ENCODE peak calls at places on chromosomes 12 and 14, in five cellular contexts. M, N, R, Z and F are unnamed samples.

GRCh38 chr12:117881517-117881916 is 87.3 kb downstream of the KSR2 start:
- DNase-seq in M (peak; percentile 41), N (no peak), R (no peak), Z (no peak), F (no peak)

GRCh38 chr12:49885118-49885517 is 18.6 kb downstream of the FAIM2 start:
- DNase-seq in M (no peak), N (no peak), R (no peak), Z (no peak), F (no peak)

GRCh38 chr14:20632448-20632830 is 9.1 kb downstream of the OR6S1 start:
- DNase-seq in M (no peak), N (no peak), R (no peak), Z (peak; percentile 18), F (no peak)

GRCh38 chr12:79883216-79883615 is 51.7 kb downstream of the PPP1R12A start:
- DNase-seq in M (no peak), N (no peak), R (no peak), Z (no peak), F (no peak)

GRCh38 chr14:78154827-78155226 is 15.3 kb upstream of the NRXN3 start:
- DNase-seq in M (no peak), N (no peak), R (no peak), Z (no peak), F (no peak)

GRCh38 chr12:104188534-104188933 is 27.0 kb upstream of the TXNRD1 start:
- DNase-seq in M (no peak), N (no peak), R (no peak), Z (no peak), F (no peak)

GRCh38 chr12:122028601-122029560 is 7.2 kb downstream of the BCL7A start:
- DNase-seq in M (no peak), N (no peak), R (no peak), Z (no peak), F (no peak)

GRCh38 chr12:89846473-89846872 is 137.8 kb upstream of the ATP2B1 start:
- DNase-seq in M (no peak), N (no peak), R (no peak), Z (no peak), F (no peak)

GRCh38 chr14:90999299-90999698 is 61.1 kb downstream of the RPS6KA5 start:
- DNase-seq in M (no peak), N (no peak), R (no peak), Z (peak; percentile 4), F (no peak)

GRCh38 chr14:30527196-30527595 is 31.8 kb upstream of the G2E3 start:
- DNase-seq in M (no peak), N (no peak), R (no peak), Z (no peak), F (no peak)

GRCh38 chr12:62655524-62656160 is 189.0 kb downstream of the MON2 start:
- DNase-seq in M (no peak), N (no peak), R (no peak), Z (no peak), F (no peak)

GRCh38 chr12:2566161-2566560 is 228.6 kb upstream of the FKBP4 start:
- DNase-seq in M (no peak), N (no peak), R (no peak), Z (no peak), F (no peak)

GRCh38 chr12:122086088-122086487 is 7.5 kb downstream of the MLXIP start:
- DNase-seq in M (no peak), N (no peak), R (no peak), Z (no peak), F (no peak)

GRCh38 chr14:93742761-93743160 is 45.5 kb downstream of the PRIMA1 start:
- DNase-seq in M (no peak), N (no peak), R (no peak), Z (no peak), F (no peak)

GRCh38 chr14:67510121-67510520 is 21.6 kb upstream of the TMEM229B start:
- DNase-seq in M (no peak), N (no peak), R (no peak), Z (no peak), F (no peak)

GRCh38 chr14:101116065-101116464 is 212.5 kb upstream of the RTL1 start:
- DNase-seq in M (no peak), N (peak; percentile 17), R (no peak), Z (no peak), F (no peak)

GRCh38 chr14:70442750-70443149 is 9.2 kb upstream of the ADAM21 start:
- DNase-seq in M (no peak), N (no peak), R (no peak), Z (no peak), F (no peak)

GRCh38 chr12:8993827-8994226 is 4.5 kb downstream of the KLRG1 start:
- DNase-seq in M (no peak), N (no peak), R (no peak), Z (no peak), F (no peak)

GRCh38 chr12:96879301-96879700 is 27.8 kb upstream of the NEDD1 start:
- DNase-seq in M (no peak), N (no peak), R (no peak), Z (no peak), F (no peak)

GRCh38 chr12:104596128-104596799 is 139.5 kb downstream of the CHST11 start:
- DNase-seq in M (peak; percentile 73), N (peak; percentile 34), R (peak; percentile 21), Z (no peak), F (peak; percentile 59)

GRCh38 chr12:123743002-123743401 is 19.1 kb upstream of the DNAH10 start:
- DNase-seq in M (no peak), N (no peak), R (no peak), Z (no peak), F (peak; percentile 89)

GRCh38 chr14:80544366-80544765 is 333.1 kb upstream of the DIO2 start:
- DNase-seq in M (no peak), N (no peak), R (no peak), Z (no peak), F (no peak)

GRCh38 chr14:56585461-56586084 is 6.0 kb downstream of the TMEM260 start:
- DNase-seq in M (no peak), N (no peak), R (no peak), Z (no peak), F (no peak)

GRCh38 chr14:56592746-56593544 is 13.3 kb downstream of the TMEM260 start:
- DNase-seq in M (no peak), N (no peak), R (no peak), Z (no peak), F (no peak)

GRCh38 chr14:56587701-56588100 is 8.1 kb downstream of the TMEM260 start:
- DNase-seq in M (no peak), N (no peak), R (no peak), Z (no peak), F (no peak)

GRCh38 chr14:56594428-56594827 is 14.8 kb downstream of the TMEM260 start:
- DNase-seq in M (no peak), N (no peak), R (no peak), Z (no peak), F (no peak)

DNA sequence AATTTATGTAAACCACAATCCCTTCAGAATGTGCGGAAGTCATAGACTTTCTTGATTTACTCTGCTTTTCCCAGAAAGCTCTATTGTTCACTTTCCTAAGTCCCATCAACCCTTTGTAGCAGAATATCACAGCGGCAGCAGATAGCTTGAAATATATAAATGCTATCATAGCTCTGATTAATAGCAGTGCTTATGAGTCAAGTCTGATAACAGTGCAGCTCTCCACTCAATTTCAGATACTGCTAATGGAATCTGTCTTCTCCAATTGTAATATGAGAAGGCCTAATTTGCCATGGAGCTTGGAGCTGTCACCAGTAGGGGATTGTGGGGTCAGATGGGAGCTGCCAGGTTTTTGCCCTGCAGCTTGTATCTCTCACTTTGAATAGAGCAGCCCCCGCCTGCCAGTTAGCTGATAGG is 10.9 kb downstream of the TMEM260 start:
- DNase-seq in M (no peak), N (no peak), R (no peak), Z (peak; percentile 3), F (no peak)
- TF ChIP-seq CTCF in M (no peak), N (no peak), R (no peak), Z (no peak), F (no peak)

DNA sequence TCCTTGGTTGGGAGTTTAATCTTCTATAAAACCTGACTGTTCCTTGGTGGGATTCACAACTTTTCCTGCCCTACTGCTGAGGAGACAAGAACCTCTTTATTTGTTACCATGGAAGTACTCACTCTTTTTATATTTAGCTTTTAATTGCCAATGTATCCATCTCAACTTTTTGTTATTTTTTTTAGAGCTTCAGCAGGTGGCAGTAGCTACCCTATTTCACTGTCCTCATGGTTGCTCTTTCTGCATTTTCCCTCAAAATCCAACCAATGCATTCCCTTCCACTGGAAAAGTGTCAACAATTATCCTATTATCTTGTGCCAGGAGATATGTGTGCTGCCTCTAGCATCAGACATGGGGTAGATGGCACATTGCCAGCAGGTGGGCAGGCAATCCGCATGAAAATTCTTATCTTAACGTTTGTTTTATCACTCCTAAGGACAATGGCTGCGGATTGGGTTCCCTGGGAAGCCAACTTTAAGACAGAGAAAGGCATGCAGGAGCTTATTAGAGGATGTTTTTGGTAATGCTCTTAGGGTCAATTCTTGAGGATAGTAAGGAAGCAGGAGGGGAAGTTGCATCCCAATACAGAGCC is 406.4 kb downstream of the SNAPC1 start:
- DNase-seq in M (no peak), N (no peak), R (no peak), Z (no peak), F (no peak)
- TF ChIP-seq CTCF in M (no peak), N (no peak), R (no peak), Z (peak; percentile 28), F (no peak)

DNA sequence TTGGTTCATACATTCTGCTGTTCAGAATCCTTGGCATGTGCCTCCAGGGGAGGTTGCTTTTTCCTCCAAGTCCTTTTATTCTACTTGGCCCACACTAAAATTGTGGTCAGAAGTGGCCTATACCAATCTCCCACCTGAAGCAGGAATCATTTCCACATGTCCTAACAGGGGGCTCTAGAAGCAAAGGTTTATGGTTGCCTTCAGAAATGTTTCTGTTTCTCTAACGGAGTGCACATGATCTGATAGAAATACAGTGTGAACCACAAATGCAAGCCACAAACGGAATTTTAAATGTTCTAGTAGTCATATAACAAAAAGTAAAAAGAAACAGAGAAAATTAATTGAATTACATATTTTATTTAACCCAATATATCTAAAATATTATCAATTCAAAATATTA is 3.9 kb downstream of the PTGER2 start:
- DNase-seq in M (no peak), N (no peak), R (no peak), Z (no peak), F (no peak)
- TF ChIP-seq CTCF in M (no peak), N (no peak), R (no peak), Z (no peak), F (no peak)

DNA sequence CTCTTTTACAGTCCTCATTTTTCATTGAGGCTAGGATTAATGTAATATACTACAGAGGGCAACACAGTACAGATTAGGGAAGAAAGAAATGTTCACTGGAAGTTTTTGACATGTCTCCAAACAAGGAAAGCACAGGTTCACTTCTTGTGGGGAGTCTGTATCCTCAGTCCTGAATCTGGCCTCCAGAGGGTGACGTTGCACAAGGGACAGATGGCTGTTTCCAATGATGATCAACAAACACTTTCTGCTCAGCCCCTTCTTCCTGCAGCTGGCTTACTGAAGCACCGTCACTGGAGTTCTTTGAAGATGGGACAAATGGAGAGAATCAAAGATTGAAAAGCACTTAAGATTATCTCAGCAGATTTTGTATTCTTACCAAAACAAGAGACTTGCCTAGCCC is 123.3 kb upstream of the OR4E1 start:
- DNase-seq in M (no peak), N (no peak), R (no peak), Z (no peak), F (no peak)
- TF ChIP-seq CTCF in M (no peak), N (no peak), R (no peak), Z (no peak), F (no peak)

DNA sequence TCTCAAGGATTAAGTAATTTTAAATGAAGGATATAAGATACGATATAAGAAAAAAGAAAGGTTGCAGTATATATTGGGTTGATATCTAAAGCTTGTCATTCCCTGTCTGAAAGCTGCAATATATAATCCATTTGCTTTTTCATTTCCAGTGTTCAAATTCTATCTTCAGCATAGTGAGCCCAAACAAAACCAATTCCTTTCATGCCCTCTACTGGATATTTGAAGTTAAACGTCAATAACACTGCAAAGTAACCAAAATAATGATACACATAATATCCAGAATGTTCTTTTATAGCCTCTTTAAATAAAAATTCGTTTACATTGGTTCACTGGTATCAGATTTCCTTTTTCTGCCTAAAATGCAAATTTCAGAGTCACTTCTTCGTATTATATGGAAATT is 64.5 kb upstream of the DAAM1 start:
- DNase-seq in M (no peak), N (no peak), R (no peak), Z (no peak), F (no peak)
- TF ChIP-seq CTCF in M (no peak), N (no peak), R (peak; percentile 32), Z (peak; percentile 58), F (no peak)